ENCODE peak calls at places on chromosome 20, in four cellular contexts. One of them, this sample, is unnamed.

GRCh38 chr20:5642155-5642981 is 107.8 kb upstream of the SHLD1 start:
- DNase-seq in nucleus accumbens: no peak
- DNase-seq in nephron progenitor cell: no peak
- DNase-seq in cardiac fibroblast: peak; percentile 91
- DNase-seq in this sample: peak; percentile 42

GRCh38 chr20:51695574-51696303 is 72.5 kb downstream of the ATP9A start:
- DNase-seq in nucleus accumbens: no peak
- DNase-seq in nephron progenitor cell: no peak
- DNase-seq in cardiac fibroblast: peak; percentile 52
- DNase-seq in this sample: no peak

GRCh38 chr20:62523473-62524203 is 47.8 kb upstream of the GATA5 start:
- DNase-seq in nephron progenitor cell: no peak
- DNase-seq in cardiac fibroblast: no peak
- DNase-seq in nucleus accumbens: no peak
- DNase-seq in this sample: no peak

GRCh38 chr20:11274137-11274536 is 600.3 kb upstream of the JAG1 start:
- DNase-seq in cardiac fibroblast: peak; percentile 82
- DNase-seq in nephron progenitor cell: peak; percentile 36
- DNase-seq in nucleus accumbens: peak; percentile 21
- DNase-seq in this sample: peak; percentile 52

GRCh38 chr20:62818592-62819493 is 2.0 kb downstream of the COL9A3 start:
- DNase-seq in cardiac fibroblast: peak; percentile 85
- DNase-seq in nephron progenitor cell: peak; percentile 47
- DNase-seq in nucleus accumbens: peak; percentile 65
- DNase-seq in this sample: peak; percentile 60

GRCh38 chr20:1474325-1474724 is 7.7 kb upstream of the NSFL1C start:
- DNase-seq in nephron progenitor cell: no peak
- DNase-seq in cardiac fibroblast: no peak
- DNase-seq in nucleus accumbens: no peak
- DNase-seq in this sample: no peak

GRCh38 chr20:2006452-2007381 is 12.9 kb upstream of the PDYN start:
- DNase-seq in cardiac fibroblast: peak; percentile 56
- DNase-seq in nephron progenitor cell: peak; percentile 51
- DNase-seq in nucleus accumbens: no peak
- DNase-seq in this sample: peak; percentile 9

GRCh38 chr20:62587757-62588402 is 54.4 kb upstream of the SLCO4A1 start:
- DNase-seq in nucleus accumbens: no peak
- DNase-seq in nephron progenitor cell: peak; percentile 80
- DNase-seq in cardiac fibroblast: peak; percentile 10
- DNase-seq in this sample: no peak

GRCh38 chr20:33423141-33423834 is 20.3 kb downstream of the SNTA1 start:
- DNase-seq in cardiac fibroblast: peak; percentile 94
- DNase-seq in nucleus accumbens: no peak
- DNase-seq in nephron progenitor cell: no peak
- DNase-seq in this sample: peak; percentile 61

GRCh38 chr20:2151805-2152727 is 50.4 kb downstream of the STK35 start:
- DNase-seq in cardiac fibroblast: peak; percentile 61
- DNase-seq in nucleus accumbens: no peak
- DNase-seq in nephron progenitor cell: no peak
- DNase-seq in this sample: peak; percentile 45